ENCODE peak calls at places on chromosomes 7 and 10, in four cellular contexts. B is PC-9, C is H1, P is DND-41. L is an unnamed sample.

GRCh38 chr7:37666026-37666780 is 17.4 kb upstream of the GPR141 start:
- DNase-seq in B (peak; percentile 61), C (no peak), P (no peak), L (peak; percentile 71)

GRCh38 chr10:103687718-103688117 is 167.7 kb downstream of the SH3PXD2A start:
- DNase-seq in B (no peak), C (no peak), P (no peak), L (no peak)

GRCh38 chr10:30378607-30379006 is 29.5 kb upstream of the MTPAP start:
- DNase-seq in B (no peak), C (no peak), P (no peak), L (no peak)

GRCh38 chr10:60760711-60761210 is 17.5 kb upstream of the CDK1 start:
- DNase-seq in B (no peak), C (no peak), P (no peak), L (no peak)

GRCh38 chr7:31487071-31487470 is 26.8 kb upstream of the ITPRID1 start:
- DNase-seq in B (no peak), C (no peak), P (no peak), L (no peak)

GRCh38 chr10:27245846-27246245 is 5.2 kb upstream of the ACBD5 start:
- DNase-seq in B (no peak), C (no peak), P (no peak), L (no peak)

GRCh38 chr7:38374507-38374906 is 101.1 kb upstream of the TARP start:
- DNase-seq in B (no peak), C (peak; percentile 70), P (peak; percentile 61), L (no peak)

GRCh38 chr10:86500846-86501245 is 20.7 kb downstream of the WAPL start:
- DNase-seq in B (no peak), C (no peak), P (no peak), L (no peak)

GRCh38 chr10:116826803-116827202 is 22.5 kb upstream of the ENO4 start:
- DNase-seq in B (no peak), C (no peak), P (no peak), L (no peak)

DNA sequence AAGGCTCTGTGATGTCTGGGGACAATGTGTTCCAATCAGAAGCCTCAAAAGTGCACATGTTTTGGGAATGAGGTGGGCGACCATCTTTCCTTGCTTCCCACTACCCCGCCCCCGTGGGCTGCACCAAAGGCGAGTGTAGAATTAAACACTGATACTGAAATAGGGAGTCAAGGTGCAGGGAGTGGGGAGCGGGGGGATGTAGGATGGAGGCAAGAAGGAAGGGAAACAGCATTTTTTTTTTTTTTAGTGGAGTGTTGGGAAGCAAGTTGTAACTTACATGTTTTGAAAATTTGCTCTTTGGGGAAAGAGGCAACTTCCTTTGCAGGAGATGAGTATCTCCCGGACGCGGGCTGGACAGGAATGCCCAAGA is 484 bp upstream of the DLX5 start:
- DNase-seq in B (no peak), C (no peak), P (no peak), L (no peak)
- H3K27ac ChIP-seq in B (no peak overlapping the region), C (no peak overlapping the region), P (no peak overlapping the region), L (no peak overlapping the region)

DNA sequence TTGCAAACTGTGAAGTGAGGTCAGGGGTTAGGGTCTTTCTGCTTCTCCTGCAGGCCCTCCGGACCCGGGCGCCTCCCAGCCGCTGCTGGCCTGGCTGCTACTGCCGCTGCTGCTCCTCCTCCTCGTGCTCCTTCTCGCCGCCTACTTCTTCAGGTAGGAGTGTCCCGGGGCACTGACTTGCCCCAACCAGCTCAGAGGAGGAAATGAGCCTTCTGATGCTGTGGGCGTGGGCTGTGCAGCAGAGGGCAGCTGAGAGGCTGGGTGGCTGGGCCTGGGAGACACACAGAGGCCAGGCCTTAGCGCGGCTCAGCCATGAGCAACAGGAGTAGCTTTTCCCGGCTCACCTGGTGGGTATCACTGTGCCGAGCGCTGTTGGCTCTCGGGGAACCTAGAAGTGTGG is 78.9 kb downstream of the MKI67 start:
- DNase-seq in B (peak; percentile 69), C (peak; percentile 71), P (peak; percentile 90), L (peak; percentile 96)
- H3K4me3 ChIP-seq in B (no peak overlapping the region), C (no peak overlapping the region), P (peak overlapping the region; percentile 76), L (peak overlapping the region; percentile 69)

DNA sequence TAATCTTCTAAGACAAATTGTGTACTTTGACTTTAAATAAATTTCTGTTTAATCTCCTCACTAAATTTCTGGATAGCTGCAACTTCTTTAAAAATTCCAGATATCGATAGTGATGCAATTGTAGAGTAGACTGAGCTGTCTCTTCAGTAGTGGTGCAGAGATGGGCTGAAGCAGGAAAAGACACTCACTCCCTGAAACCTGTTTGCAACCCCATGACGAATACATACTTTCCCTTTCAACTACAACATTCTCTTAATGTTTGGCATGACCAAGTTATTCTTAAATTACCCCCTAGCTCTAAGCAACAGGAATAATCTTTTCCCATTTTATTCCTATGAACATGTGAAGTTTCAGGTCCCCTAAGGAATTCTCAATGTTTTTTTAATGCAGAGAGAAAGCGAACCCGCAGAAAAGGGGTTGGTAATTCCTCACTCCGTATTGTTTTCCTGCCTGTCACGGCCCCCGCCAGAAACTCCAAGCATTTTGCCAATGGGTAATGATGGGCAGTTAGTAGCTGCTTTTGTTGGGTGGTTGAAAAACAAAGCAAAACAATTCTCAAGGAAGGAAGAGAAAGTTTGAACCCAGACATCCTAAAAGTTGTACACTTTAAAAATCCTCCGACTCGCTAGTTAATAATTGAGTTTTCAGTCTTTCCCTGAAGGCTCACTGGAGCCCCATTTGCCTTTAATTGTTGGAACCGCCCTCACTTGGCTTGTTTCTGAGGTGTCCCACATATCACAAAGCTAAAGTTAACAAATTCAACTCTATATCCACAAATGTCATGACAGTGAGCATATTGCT is 1.2 kb downstream of the THSD7A start:
- DNase-seq in B (no peak), C (no peak), P (no peak), L (no peak)
- H3K27ac ChIP-seq in B (no peak overlapping the region), C (no peak overlapping the region), P (no peak overlapping the region), L (no peak overlapping the region)

DNA sequence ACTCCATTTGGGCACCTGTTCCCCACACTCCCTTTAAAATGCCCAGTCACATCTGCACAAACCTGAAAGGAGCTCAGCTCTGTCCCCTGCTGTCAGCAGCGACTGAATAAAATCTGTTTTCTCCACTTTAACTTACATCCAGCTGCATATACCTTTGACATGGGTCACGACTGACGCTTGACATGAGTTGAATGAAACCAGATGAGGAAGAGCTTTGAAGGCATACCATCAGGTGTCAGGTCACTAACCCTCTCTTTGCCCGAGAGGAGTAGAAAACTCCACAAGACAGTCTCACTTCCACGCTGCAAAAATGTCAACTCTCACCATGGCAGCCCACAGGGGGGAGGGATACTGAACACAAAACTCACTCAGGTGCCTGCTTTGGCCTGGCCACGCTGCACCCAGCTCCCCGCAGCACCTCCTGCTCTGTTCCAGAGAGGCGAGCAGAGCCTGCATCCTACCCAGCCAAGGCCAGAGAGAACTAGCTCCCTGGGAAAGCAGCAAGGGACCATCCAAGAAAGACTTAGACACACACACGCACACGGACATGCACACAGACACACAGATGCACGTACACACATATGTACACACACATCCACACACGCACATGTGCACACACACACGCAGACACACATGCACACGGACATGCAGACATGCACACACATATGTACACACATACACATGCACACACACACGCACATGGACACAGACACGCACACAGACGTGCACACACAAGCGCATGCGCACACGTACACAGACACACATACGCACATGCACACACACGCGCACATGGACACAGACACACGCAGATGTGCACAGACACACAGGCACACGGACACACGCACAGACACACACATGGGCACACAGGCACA is 191.0 kb downstream of the MAD1L1 start:
- DNase-seq in B (no peak), C (no peak), P (no peak), L (no peak)
- H3K4me3 ChIP-seq in B (no peak overlapping the region), C (no peak overlapping the region), P (no peak overlapping the region), L (no peak overlapping the region)

GRCh38 chr7:151671514-151671913 is 151.8 kb upstream of the RHEB start:
- DNase-seq in B (peak; percentile 49), C (no peak), P (no peak), L (no peak)
- H3K27ac ChIP-seq in B (no peak overlapping the region), C (no peak overlapping the region), P (no peak overlapping the region), L (no peak overlapping the region)

GRCh38 chr10:129056734-129057689 is 410.0 kb upstream of the MGMT start:
- DNase-seq in B (no peak), C (no peak), P (peak; percentile 21), L (no peak)
- H3K4me3 ChIP-seq in B (no peak overlapping the region), C (no peak overlapping the region), P (no peak overlapping the region), L (no peak overlapping the region)

L was measured in HL-60.